ENCODE peak calls at places on chromosomes 12 and 14, in eight cellular contexts. L is BE2C; A is esophagus muscularis mucosa; H is CD4-positive, CD25-positive, alpha-beta regulatory T cell; D is H9; I is GM23338; T is cardiac muscle cell; S is endothelial cell of umbilical vein. F is an unnamed sample.

GRCh38 chr14:92224348-92224954 is 98.5 kb upstream of the SLC24A4 start:
- DNase-seq in L (no peak), A (no peak), H (no peak), D (no peak), I (no peak), T (no peak), S (no peak), F (no peak)

GRCh38 chr12:49662998-49663843 is 39.9 kb downstream of the PRPF40B start:
- DNase-seq in L (peak; percentile 59), A (no peak), H (peak; percentile 93), D (peak; percentile 78), I (peak; percentile 83), T (peak; percentile 84), S (peak; percentile 95), F (peak; percentile 57)

GRCh38 chr12:105253882-105254513 is 18.0 kb upstream of the APPL2 start:
- DNase-seq in L (no peak), A (no peak), H (no peak), D (no peak), I (no peak), T (no peak), S (peak; percentile 38), F (no peak)

GRCh38 chr12:25469861-25470260 is 83.2 kb downstream of the LMNTD1 start:
- DNase-seq in L (no peak), A (no peak), H (no peak), D (no peak), I (no peak), T (no peak), S (no peak), F (no peak)

GRCh38 chr14:95659986-95660385 is 26.2 kb upstream of the TCL1B start:
- DNase-seq in L (no peak), A (no peak), H (no peak), D (no peak), I (no peak), T (no peak), S (no peak), F (no peak)

GRCh38 chr14:51074986-51075385 is 19.9 kb downstream of the TRIM9 start:
- DNase-seq in L (no peak), A (no peak), H (no peak), D (no peak), I (no peak), T (no peak), S (no peak), F (no peak)

GRCh38 chr12:127773520-127773919 is 493.4 kb upstream of the TMEM132C start:
- DNase-seq in L (no peak), A (peak; percentile 66), H (no peak), D (peak; percentile 74), I (peak; percentile 53), T (peak; percentile 18), S (no peak), F (no peak)

GRCh38 chr12:47021298-47021697 is 58.1 kb upstream of the PCED1B start:
- DNase-seq in L (peak; percentile 11), A (no peak), H (peak; percentile 65), D (no peak), I (peak; percentile 73), T (peak; percentile 68), S (peak; percentile 91), F (no peak)

GRCh38 chr12:93378373-93379310 is 917 bp downstream of the NUDT4 start:
- DNase-seq in L (peak; percentile 52), A (peak; percentile 92), H (peak; percentile 82), D (peak; percentile 49), I (peak; percentile 62), T (no peak), S (peak; percentile 52), F (peak; percentile 57)

GRCh38 chr12:93379432-93380308 is 1.9 kb downstream of the NUDT4 start:
- DNase-seq in L (no peak), A (no peak), H (peak; percentile 33), D (no peak), I (no peak), T (no peak), S (peak; percentile 42), F (no peak)

GRCh38 chr12:93381183-93381975 is 3.7 kb downstream of the NUDT4 start:
- DNase-seq in L (no peak), A (no peak), H (no peak), D (no peak), I (peak; percentile 8), T (no peak), S (peak; percentile 48), F (no peak)

GRCh38 chr12:93377252-93377542 is 528 bp upstream of the NUDT4 start:
- DNase-seq in L (no peak), A (no peak), H (no peak), D (no peak), I (no peak), T (no peak), S (no peak), F (no peak)

GRCh38 chr12:93380480-93381121 is 2.9 kb downstream of the NUDT4 start:
- DNase-seq in L (peak; percentile 12), A (no peak), H (peak; percentile 35), D (no peak), I (peak; percentile 30), T (no peak), S (peak; percentile 73), F (no peak)
- H3K4me1 ChIP-seq in L (peaks cover 4% of the 10 kb centered on the region), A (peaks cover 73% of the 10 kb centered on the region), H (peaks cover 57% of the 10 kb centered on the region), D (peaks cover 2% of the 10 kb centered on the region), I (peaks cover 62% of the 10 kb centered on the region), T (peaks cover 19% of the 10 kb centered on the region), S (peaks cover 31% of the 10 kb centered on the region), F (peaks cover 4% of the 10 kb centered on the region)

GRCh38 chr12:69238589-69239285 is 632 bp upstream of the CPSF6 start:
- DNase-seq in L (no peak), A (no peak), H (no peak), D (no peak), I (no peak), T (no peak), S (no peak), F (no peak)

GRCh38 chr12:69239922-69240624 is 704 bp downstream of the CPSF6 start:
- DNase-seq in L (peak; percentile 66), A (no peak), H (peak; percentile 58), D (peak; percentile 56), I (peak; percentile 75), T (peak; percentile 68), S (peak; percentile 50), F (peak; percentile 66)

GRCh38 chr12:69239286-69239921 is at the start of gene CPSF6:
- DNase-seq in L (peak; percentile 98), A (peak; percentile 96), H (peak; percentile 98), D (peak; percentile 98), I (peak; percentile 97), T (peak; percentile 98), S (peak; percentile 95), F (peak; percentile 99)

GRCh38 chr12:69241444-69242092 is 2.2 kb downstream of the CPSF6 start:
- DNase-seq in L (no peak), A (no peak), H (no peak), D (no peak), I (no peak), T (no peak), S (peak; percentile 11), F (no peak)

DNA sequence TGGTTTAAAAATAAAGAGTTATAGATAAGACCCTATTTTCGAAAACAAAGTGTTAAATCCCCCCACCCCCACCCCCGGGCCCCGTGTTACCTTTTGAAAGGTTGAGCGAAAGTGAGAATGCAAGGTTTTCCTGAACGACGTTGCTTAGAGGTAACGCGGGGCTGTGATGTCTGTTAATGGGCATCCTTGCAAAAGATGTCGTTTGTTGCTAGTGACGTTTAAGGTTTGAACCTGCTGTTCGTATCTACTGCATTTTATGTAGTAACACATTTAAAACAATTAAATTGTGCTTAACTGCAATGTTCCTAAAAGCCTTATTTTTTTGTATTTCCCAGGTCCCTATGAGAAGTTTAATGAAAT is 1.2 kb downstream of the CPSF6 start:
- DNase-seq in L (no peak), A (no peak), H (peak; percentile 65), D (no peak), I (peak; percentile 49), T (peak; percentile 21), S (peak; percentile 14), F (no peak)
- H3K4me1 ChIP-seq in L (no peaks in the 10 kb centered on the region), A (peaks cover 56% of the 10 kb centered on the region), H (peaks cover 54% of the 10 kb centered on the region), D (peaks cover 5% of the 10 kb centered on the region), I (peaks cover 37% of the 10 kb centered on the region), T (peaks cover 30% of the 10 kb centered on the region), S (peaks cover 17% of the 10 kb centered on the region), F (no peaks in the 10 kb centered on the region)

GRCh38 chr12:131855521-131856142 is 27.4 kb downstream of the MMP17 start:
- DNase-seq in L (peak; percentile 9), A (no peak), H (no peak), D (peak; percentile 59), I (no peak), T (no peak), S (no peak), F (no peak)

GRCh38 chr12:131856366-131857097 is 28.3 kb downstream of the MMP17 start:
- DNase-seq in L (peak; percentile 8), A (no peak), H (no peak), D (no peak), I (no peak), T (no peak), S (no peak), F (no peak)

GRCh38 chr12:131852551-131853299 is 24.5 kb downstream of the MMP17 start:
- DNase-seq in L (peak; percentile 12), A (no peak), H (no peak), D (peak; percentile 36), I (no peak), T (no peak), S (no peak), F (no peak)

GRCh38 chr12:131853832-131854797 is 25.9 kb downstream of the MMP17 start:
- DNase-seq in L (no peak), A (no peak), H (no peak), D (peak; percentile 48), I (no peak), T (no peak), S (no peak), F (peak; percentile 45)

DNA sequence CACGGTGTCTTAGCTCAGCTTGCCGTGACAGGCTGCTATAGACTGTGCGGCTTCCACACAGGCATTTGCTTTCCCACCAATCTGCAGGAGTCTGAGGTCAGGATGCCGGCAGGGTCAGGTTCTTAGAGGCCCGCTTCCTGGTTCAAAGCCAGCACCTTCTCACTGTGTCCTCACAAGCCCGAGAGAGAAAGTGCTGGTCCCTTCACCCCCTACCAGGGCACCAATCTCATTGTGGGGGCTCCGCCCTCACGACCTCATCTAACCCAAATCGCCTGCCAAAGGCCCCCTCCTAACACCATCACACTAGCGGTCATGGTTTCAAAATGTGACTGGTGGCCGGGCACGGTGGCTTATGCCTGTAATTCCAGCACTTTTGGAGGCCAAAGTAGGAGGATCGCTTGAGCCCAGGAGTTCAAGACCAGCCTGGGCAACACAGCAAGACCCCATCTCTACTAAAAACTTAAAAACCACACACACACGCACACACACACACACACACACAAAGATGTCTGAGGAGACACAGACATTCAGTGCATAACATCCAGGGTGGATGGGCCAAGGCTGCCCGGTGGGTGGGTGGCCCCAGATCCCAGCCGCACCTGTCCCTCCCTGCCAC is 26.8 kb downstream of the MMP17 start:
- DNase-seq in L (no peak), A (no peak), H (no peak), D (no peak), I (no peak), T (no peak), S (no peak), F (no peak)
- H3K4me1 ChIP-seq in L (no peaks in the 10 kb centered on the region), A (peaks cover 10% of the 10 kb centered on the region), H (no peaks in the 10 kb centered on the region), D (no peaks in the 10 kb centered on the region), I (peaks cover 3% of the 10 kb centered on the region), T (no peaks in the 10 kb centered on the region), S (no peaks in the 10 kb centered on the region), F (no peaks in the 10 kb centered on the region)

GRCh38 chr12:107490000-107490399 is 195.6 kb upstream of the PWP1 start:
- DNase-seq in L (no peak), A (no peak), H (no peak), D (no peak), I (no peak), T (no peak), S (no peak), F (no peak)

GRCh38 chr12:107493135-107493494 is 192.5 kb upstream of the PWP1 start:
- DNase-seq in L (no peak), A (no peak), H (no peak), D (no peak), I (no peak), T (no peak), S (no peak), F (no peak)

GRCh38 chr12:107493646-107494045 is 192.0 kb upstream of the PWP1 start:
- DNase-seq in L (no peak), A (no peak), H (no peak), D (no peak), I (no peak), T (no peak), S (no peak), F (no peak)

GRCh38 chr12:107492393-107493134 is 193.0 kb upstream of the PWP1 start:
- DNase-seq in L (no peak), A (no peak), H (peak; percentile 49), D (no peak), I (no peak), T (peak; percentile 9), S (no peak), F (no peak)

DNA sequence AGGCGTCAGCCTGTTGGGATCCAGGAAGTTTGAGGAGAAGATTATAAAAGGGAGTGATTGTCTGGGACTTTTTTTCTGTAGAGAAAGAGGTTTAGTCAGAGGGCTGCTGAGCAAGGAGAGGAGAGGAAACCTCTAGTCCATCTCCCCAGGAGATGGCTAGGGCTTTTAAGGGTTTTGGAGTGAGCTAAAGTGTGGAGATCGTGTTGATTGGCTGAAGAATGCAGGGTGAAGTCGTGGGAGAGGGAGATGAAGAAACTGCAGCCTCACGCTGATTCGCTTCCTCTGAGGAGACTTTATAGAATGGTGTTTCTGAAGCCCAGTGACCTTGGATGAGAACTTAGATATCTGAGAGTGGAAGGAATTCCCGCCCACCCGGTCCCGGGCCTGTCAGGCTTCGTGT is 193.7 kb upstream of the PWP1 start:
- DNase-seq in L (no peak), A (no peak), H (no peak), D (no peak), I (no peak), T (no peak), S (no peak), F (no peak)
- H3K4me1 ChIP-seq in L (no peaks in the 10 kb centered on the region), A (no peaks in the 10 kb centered on the region), H (peaks cover 10% of the 10 kb centered on the region), D (peaks cover 5% of the 10 kb centered on the region), I (peaks cover 9% of the 10 kb centered on the region), T (peaks cover 3% of the 10 kb centered on the region), S (no peaks in the 10 kb centered on the region), F (no peaks in the 10 kb centered on the region)